ENCODE peak calls at places on chromosomes 7 and 10, in four cellular contexts. Q is stimulated activated CD4-positive, alpha-beta T cell treated with anti-CD3 and anti-CD28 coated beads, Interleukin-15, amount 100 ng/mL, for 24 hours; F is mucosa of descending colon; G is naive thymus-derived CD8-positive, alpha-beta T cell. P is an unnamed sample.

GRCh38 chr10:114290038-114290437 is 51.0 kb downstream of the VWA2 start:
- DNase-seq in Q (no peak), F (no peak), G (no peak), P (no peak)

GRCh38 chr10:25064401-25064800 is 48.0 kb downstream of the THNSL1 start:
- DNase-seq in Q (no peak), F (no peak), G (no peak), P (no peak)

GRCh38 chr10:576130-576465 is 113.4 kb downstream of the DIP2C start:
- DNase-seq in Q (no peak), F (no peak), G (no peak), P (no peak)

GRCh38 chr7:106216517-106217088 is 68.2 kb downstream of the NAMPT start:
- DNase-seq in Q (no peak), F (no peak), G (no peak), P (no peak)

GRCh38 chr7:82194011-82194410 is 249.6 kb downstream of the CACNA2D1 start:
- DNase-seq in Q (no peak), F (no peak), G (no peak), P (no peak)

GRCh38 chr7:4866528-4867496 is 5.0 kb upstream of the PAPOLB start:
- DNase-seq in Q (no peak), F (no peak), G (no peak), P (no peak)

GRCh38 chr10:314381-314780 is 179.1 kb downstream of the ZMYND11 start:
- DNase-seq in Q (no peak), F (no peak), G (no peak), P (no peak)

GRCh38 chr10:127048630-127049029 is 143.4 kb downstream of the DOCK1 start:
- DNase-seq in Q (no peak), F (no peak), G (no peak), P (no peak)

GRCh38 chr10:60288291-60288690 is 101.4 kb downstream of the ANK3 start:
- DNase-seq in Q (no peak), F (no peak), G (no peak), P (no peak)

P was measured in H1.